ENCODE peak calls at places on chromosomes 1 and 21, in seven cellular contexts. Z is ovary, X is kidney, M is heart left ventricle, O is OCI-LY7, T is left ventricle myocardium inferior, R is pancreas. H is an unnamed sample.
A peak's percentile ranks its signal among the peaks of the same experiment; 100 is the strongest.

GRCh38 chr1:227899820-227900449 is 47.8 kb downstream of the WNT9A start:
- DNase-seq in X (peak; percentile 47), M (peak; percentile 12), Z (peak; percentile 6), R (no peak), T (peak; percentile 11), O (no peak), H (no peak)

GRCh38 chr1:17569200-17570139 is 30.0 kb downstream of the ARHGEF10L start:
- DNase-seq in O (no peak), T (peak; percentile 78), R (peak; percentile 84), Z (peak; percentile 91), M (peak; percentile 84), X (peak; percentile 93), H (no peak)

GRCh38 chr1:227318852-227319607 is 738 bp upstream of the CDC42BPA start:
- DNase-seq in T (peak; percentile 22), X (peak; percentile 81), O (no peak), R (peak; percentile 40), Z (peak; percentile 59), M (peak; percentile 44), H (peak; percentile 45)

GRCh38 chr1:200381256-200381980 is 28.4 kb downstream of the ZNF281 start:
- DNase-seq in T (no peak), Z (no peak), O (no peak), R (no peak), X (no peak), M (no peak), H (peak; percentile 92)

GRCh38 chr21:35649186-35649585 is 411.1 kb downstream of the SETD4 start:
- DNase-seq in M (no peak), Z (no peak), R (no peak), X (no peak), T (no peak), O (no peak), H (peak; percentile 8)

GRCh38 chr1:165773324-165773965 is 4.8 kb upstream of the TMCO1 start:
- DNase-seq in O (no peak), Z (no peak), R (no peak), T (no peak), M (no peak), X (no peak), H (peak; percentile 60)

GRCh38 chr1:213415686-213416380 is 364.8 kb downstream of the RPS6KC1 start:
- DNase-seq in O (no peak), M (no peak), T (no peak), X (no peak), R (no peak), Z (no peak), H (no peak)

GRCh38 chr1:165914136-165914798 is 86.9 kb downstream of the UCK2 start:
- DNase-seq in O (peak; percentile 73), R (peak; percentile 21), T (no peak), M (peak; percentile 65), X (no peak), Z (peak; percentile 59), H (peak; percentile 75)

GRCh38 chr1:22925111-22925510 is 47.6 kb downstream of the LACTBL1 start:
- DNase-seq in M (no peak), Z (no peak), R (no peak), X (no peak), T (no peak), O (no peak), H (no peak)

DNA sequence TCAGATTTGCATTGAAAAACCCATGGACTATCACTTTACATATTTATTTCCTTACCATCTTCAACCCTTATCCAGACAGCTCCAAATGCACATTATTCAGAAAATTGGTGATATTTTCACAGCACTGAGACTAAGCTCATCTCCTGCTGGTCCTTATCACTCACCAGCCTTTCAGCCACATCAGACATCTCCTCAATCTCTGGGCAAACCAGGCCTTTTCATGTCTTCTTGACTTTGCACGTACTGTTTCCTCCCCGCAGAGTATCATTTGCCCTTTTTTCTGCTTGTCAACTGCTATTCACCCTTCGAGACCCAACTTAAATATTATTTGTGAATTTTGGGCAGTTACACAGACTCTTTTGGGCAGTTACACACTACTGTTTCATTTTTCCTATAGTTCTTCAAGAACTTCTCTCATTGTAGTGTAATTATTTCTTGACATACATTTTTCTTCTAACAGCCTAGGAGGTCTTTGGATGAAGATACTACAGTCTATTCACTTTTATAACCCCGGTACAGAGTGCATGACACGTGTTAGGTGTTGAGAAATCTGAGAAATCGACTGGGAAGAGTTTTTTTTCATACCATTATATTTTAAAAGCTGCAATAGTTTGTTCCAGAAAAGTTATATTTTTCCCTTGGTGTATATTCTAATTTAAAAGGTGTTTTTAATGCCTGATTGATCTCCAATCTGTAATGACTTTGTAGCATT is 98.0 kb downstream of the FGGY start:
- DNase-seq in T (no peak), R (no peak), M (no peak), Z (no peak), O (no peak), X (no peak), H (no peak)
- H3K27ac ChIP-seq in T (peak overlapping the region; percentile 94), R (no peak overlapping the region), M (peak overlapping the region; percentile 90), Z (peak overlapping the region; percentile 87), O (no peak overlapping the region), X (no peak overlapping the region), H (no peak overlapping the region)

DNA sequence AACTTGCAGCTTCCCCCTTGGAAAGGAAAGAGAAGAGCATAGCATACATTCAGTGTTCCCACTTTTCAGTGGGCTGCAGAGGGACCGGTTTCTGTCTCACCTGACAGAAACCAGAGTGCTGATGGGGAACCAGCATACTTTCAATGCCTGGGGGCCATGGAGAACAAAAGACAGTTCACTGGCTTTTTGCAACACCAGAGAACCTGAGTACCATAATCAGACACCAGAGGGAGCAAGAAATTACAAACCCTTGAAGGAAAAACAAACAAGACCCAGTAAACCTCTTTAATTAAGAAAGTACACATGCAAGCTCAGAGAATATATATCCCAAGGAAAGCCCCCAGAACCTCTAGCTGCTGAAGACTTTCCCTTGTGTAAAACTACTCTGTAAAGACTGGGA is 51.1 kb downstream of the CSMD2 start:
- DNase-seq in R (no peak), Z (no peak), O (peak; percentile 42), M (no peak), T (no peak), X (no peak), H (peak; percentile 19)
- TF ChIP-seq CTCF in R (no peak), Z (no peak), O (peak; percentile 50), M (peak; percentile 43), T (peak; percentile 50), X (no peak), H (no peak)

DNA sequence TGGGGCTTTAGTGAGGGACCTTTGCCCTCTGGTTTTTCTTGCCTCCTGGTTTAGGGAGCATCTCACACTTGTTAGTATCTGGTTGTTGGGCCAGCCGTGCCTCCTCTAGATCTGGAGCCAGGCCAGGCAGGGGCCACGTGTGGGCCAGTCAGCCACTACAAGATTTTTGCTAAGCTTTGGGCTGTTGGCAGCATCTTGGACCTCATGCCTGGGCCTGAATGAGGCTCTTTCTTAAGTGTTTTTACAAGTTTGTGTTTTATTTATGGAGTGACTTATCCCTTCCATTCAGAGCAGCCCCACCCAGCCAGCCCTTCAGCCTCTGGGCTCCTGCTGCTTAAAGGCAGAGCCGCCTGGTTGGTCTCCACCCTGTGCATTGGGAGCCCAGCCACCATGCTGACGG is 1.6 kb upstream of the SH3BGRL3 start:
- DNase-seq in T (peak; percentile 51), R (no peak), O (no peak), Z (no peak), X (peak; percentile 71), M (no peak), H (peak; percentile 68)
- H3K27ac ChIP-seq in T (peak overlapping the region; percentile 98), R (peak overlapping the region; percentile 93), O (no peak overlapping the region), Z (no peak overlapping the region), X (peak overlapping the region; percentile 14), M (peak overlapping the region; percentile 96), H (peak overlapping the region; percentile 99)

GRCh38 chr21:42369821-42370220 is 3.5 kb upstream of the TFF1 start:
- DNase-seq in X (no peak), Z (no peak), O (no peak), M (no peak), R (no peak), T (no peak), H (no peak)

GRCh38 chr21:42366292-42367010 is at the start of gene TFF1:
- DNase-seq in T (no peak), X (no peak), M (no peak), R (no peak), Z (no peak), O (peak; percentile 9), H (no peak)

GRCh38 chr21:42364304-42364865 is 1.9 kb downstream of the TFF1 start:
- DNase-seq in T (no peak), O (no peak), M (no peak), Z (no peak), X (no peak), R (no peak), H (no peak)

GRCh38 chr21:42365770-42366169 is 565 bp downstream of the TFF1 start:
- DNase-seq in M (no peak), X (no peak), R (no peak), T (no peak), Z (no peak), O (no peak), H (no peak)

GRCh38 chr21:42367379-42368165 is 1.2 kb upstream of the TFF1 start:
- DNase-seq in O (peak; percentile 37), Z (no peak), M (no peak), R (no peak), X (no peak), T (no peak), H (no peak)
- TF ChIP-seq CTCF in O (peak; percentile 34), Z (no peak), M (no peak), R (no peak), X (no peak), T (no peak), H (no peak)

H was measured in RWPE1.